ENCODE peak calls at places on chromosomes 7 and 10, in eight cellular contexts. Y, V, B, Z, R, U, N and D are unnamed samples. For H3K4me1, the result is how much of the 10 kb centered on the place peaks cover.

GRCh38 chr10:47346572-47347302 is 1.4 kb upstream of the RBP3 start:
- DNase-seq in Y (peak), V (no peak), B (no peak), Z (no peak), R (no peak), U (peak), N (no peak), D (peak)

GRCh38 chr7:91515961-91516360 is 251.7 kb downstream of the FZD1 start:
- DNase-seq in Y (no peak), V (no peak), B (no peak), Z (no peak), R (no peak), U (no peak), N (no peak), D (no peak)

GRCh38 chr10:102738692-102739121 is 5.0 kb upstream of the WBP1L start:
- DNase-seq in Y (no peak), V (no peak), B (no peak), Z (no peak), R (no peak), U (no peak), N (no peak), D (no peak)

GRCh38 chr10:31935678-31936077 is 7.0 kb upstream of the ARHGAP12 start:
- DNase-seq in Y (no peak), V (no peak), B (no peak), Z (no peak), R (no peak), U (no peak), N (no peak), D (no peak)

GRCh38 chr10:30529373-30529998 is 95.5 kb downstream of the MAP3K8 start:
- DNase-seq in Y (peak), V (no peak), B (peak), Z (peak), R (peak), U (peak), N (no peak), D (peak)

GRCh38 chr7:142250705-142251104 is 7.2 kb downstream of the PRSS58 start:
- DNase-seq in Y (no peak), V (no peak), B (no peak), Z (no peak), R (no peak), U (no peak), N (no peak), D (no peak)

GRCh38 chr7:64098-64521 is 128.3 kb upstream of the FAM20C start:
- DNase-seq in Y (peak), V (peak), B (peak), Z (peak), R (peak), U (peak), N (peak), D (peak)

GRCh38 chr7:2175091-2175490 is 57.7 kb downstream of the MAD1L1 start:
- DNase-seq in Y (no peak), V (no peak), B (no peak), Z (no peak), R (no peak), U (peak), N (peak), D (no peak)

GRCh38 chr7:55557666-55558188 is 14.6 kb downstream of the VOPP1 start:
- DNase-seq in Y (no peak), V (no peak), B (peak), Z (no peak), R (no peak), U (no peak), N (no peak), D (no peak)

GRCh38 chr7:125926621-125927020 is 997.0 kb upstream of the POT1 start:
- DNase-seq in Y (no peak), V (no peak), B (no peak), Z (no peak), R (no peak), U (no peak), N (no peak), D (no peak)

GRCh38 chr10:28970231-28970630 is 292.9 kb downstream of the BAMBI start:
- DNase-seq in Y (no peak), V (no peak), B (no peak), Z (no peak), R (no peak), U (no peak), N (no peak), D (no peak)

GRCh38 chr10:131320860-131321604 is 9.5 kb upstream of the TCERG1L start:
- DNase-seq in Y (no peak), V (no peak), B (no peak), Z (no peak), R (no peak), U (no peak), N (no peak), D (no peak)

GRCh38 chr7:155265960-155266359 is 31.7 kb upstream of the INSIG1 start:
- DNase-seq in Y (no peak), V (no peak), B (no peak), Z (no peak), R (no peak), U (no peak), N (no peak), D (no peak)

GRCh38 chr10:79018591-79019011 is 50.2 kb upstream of the ZMIZ1 start:
- DNase-seq in Y (peak), V (no peak), B (no peak), Z (no peak), R (peak), U (peak), N (no peak), D (peak)

GRCh38 chr7:1505731-1506550 is 1.8 kb upstream of the INTS1 start:
- DNase-seq in Y (peak), V (no peak), B (peak), Z (no peak), R (no peak), U (no peak), N (no peak), D (no peak)

GRCh38 chr7:104179178-104179577 is 28.6 kb downstream of the ORC5 start:
- DNase-seq in Y (no peak), V (no peak), B (peak), Z (no peak), R (no peak), U (no peak), N (no peak), D (no peak)

GRCh38 chr10:22436526-22436892 is 91.2 kb downstream of the SPAG6 start:
- DNase-seq in Y (peak), V (no peak), B (no peak), Z (no peak), R (no peak), U (no peak), N (peak), D (no peak)

GRCh38 chr10:1712314-1712713 is 25.0 kb downstream of the ADARB2 start:
- DNase-seq in Y (no peak), V (no peak), B (no peak), Z (no peak), R (no peak), U (no peak), N (no peak), D (no peak)

GRCh38 chr7:156140447-156140846 is 328.2 kb upstream of the SHH start:
- DNase-seq in Y (no peak), V (no peak), B (no peak), Z (no peak), R (no peak), U (no peak), N (no peak), D (no peak)

GRCh38 chr7:105141068-105141467 is 127.1 kb downstream of the KMT2E start:
- DNase-seq in Y (no peak), V (no peak), B (peak), Z (no peak), R (no peak), U (no peak), N (peak), D (no peak)

GRCh38 chr10:63713191-63714144 is 192.3 kb downstream of the REEP3 start:
- DNase-seq in Y (peak), V (no peak), B (no peak), Z (peak), R (no peak), U (peak), N (peak), D (no peak)

GRCh38 chr7:1559626-1560590 is 3.9 kb upstream of the TMEM184A start:
- DNase-seq in Y (peak), V (no peak), B (no peak), Z (no peak), R (no peak), U (peak), N (no peak), D (no peak)

GRCh38 chr7:159030490-159031134 is 114.1 kb downstream of the VIPR2 start:
- DNase-seq in Y (no peak), V (no peak), B (no peak), Z (peak), R (no peak), U (peak), N (peak), D (peak)

GRCh38 chr10:72086466-72087391 is 1.6 kb downstream of the SPOCK2 start:
- DNase-seq in Y (peak), V (no peak), B (peak), Z (peak), R (no peak), U (peak), N (peak), D (peak)

GRCh38 chr7:70776627-70777101 is 355.3 kb upstream of the GALNT17 start:
- DNase-seq in Y (no peak), V (no peak), B (no peak), Z (no peak), R (no peak), U (no peak), N (no peak), D (no peak)

GRCh38 chr10:74079914-74080590 is 70.6 kb downstream of the AP3M1 start:
- DNase-seq in Y (no peak), V (peak), B (no peak), Z (no peak), R (no peak), U (no peak), N (no peak), D (no peak)

GRCh38 chr10:98957801-98958200 is 277.9 kb downstream of the HPSE2 start:
- DNase-seq in Y (no peak), V (no peak), B (no peak), Z (no peak), R (no peak), U (no peak), N (no peak), D (no peak)

GRCh38 chr10:95818663-95819062 is 62.7 kb downstream of the ENTPD1 start:
- DNase-seq in Y (no peak), V (no peak), B (no peak), Z (no peak), R (no peak), U (no peak), N (no peak), D (no peak)

GRCh38 chr7:2730846-2731770 is 43.1 kb downstream of the AMZ1 start:
- DNase-seq in Y (peak), V (no peak), B (no peak), Z (no peak), R (no peak), U (peak), N (no peak), D (no peak)

GRCh38 chr10:76231258-76231934 is 800.0 kb downstream of the LRMDA start:
- DNase-seq in Y (no peak), V (no peak), B (no peak), Z (no peak), R (no peak), U (no peak), N (peak), D (no peak)

GRCh38 chr7:109616551-109617069 is 1046.9 kb downstream of the DNAJB9 start:
- DNase-seq in Y (no peak), V (no peak), B (no peak), Z (no peak), R (no peak), U (no peak), N (no peak), D (no peak)

GRCh38 chr10:84179059-84179710 is 5.6 kb downstream of the GPR15LG start:
- DNase-seq in Y (no peak), V (no peak), B (peak), Z (no peak), R (peak), U (no peak), N (no peak), D (no peak)

GRCh38 chr10:14659626-14660196 is 115.0 kb downstream of the FAM107B start:
- DNase-seq in Y (no peak), V (no peak), B (peak), Z (no peak), R (no peak), U (no peak), N (no peak), D (peak)

GRCh38 chr7:108147031-108147563 is 16.9 kb upstream of the LAMB4 start:
- DNase-seq in Y (no peak), V (no peak), B (no peak), Z (no peak), R (no peak), U (no peak), N (no peak), D (no peak)

GRCh38 chr7:836429-836828 is 4.2 kb downstream of the SUN1 start:
- DNase-seq in Y (peak), V (no peak), B (no peak), Z (no peak), R (no peak), U (no peak), N (peak), D (no peak)

DNA sequence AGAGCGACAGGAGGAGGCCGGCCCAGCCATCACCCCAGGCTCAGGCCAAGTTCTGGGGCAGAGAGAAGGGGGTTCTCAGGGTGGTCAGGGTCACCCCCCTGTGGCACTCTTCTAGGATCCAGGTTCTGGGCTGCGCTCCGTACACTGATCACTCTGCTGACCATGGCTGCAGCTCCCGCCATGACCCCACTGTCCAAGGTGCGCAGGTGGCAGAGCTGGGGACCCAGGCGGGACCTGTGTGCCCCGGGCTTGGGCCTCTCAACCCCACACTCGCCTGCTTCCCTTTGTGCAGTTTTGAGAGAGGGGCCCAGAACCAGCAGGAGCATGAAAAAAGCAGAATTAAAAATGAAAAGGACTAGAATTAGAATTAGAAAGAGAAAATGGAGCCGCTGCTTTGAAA is 227.1 kb downstream of the FANK1 start:
- DNase-seq in Y (no peak), V (no peak), B (no peak), Z (no peak), R (no peak), U (no peak), N (no peak), D (no peak)
- H3K4me3 ChIP-seq in Y (no peak), V (no peak), B (no peak), Z (no peak), R (no peak), U (no peak), N (no peak), D (no peak)

GRCh38 chr10:70776455-70777005 is 8.6 kb downstream of the TBATA start:
- DNase-seq in Y (peak), V (no peak), B (no peak), Z (no peak), R (no peak), U (no peak), N (no peak), D (no peak)
- H3K4me1 ChIP-seq in Y (under half), V (under half), B (under half), Z (under half), R (under half), U (under half), N (under half), D (under half)

DNA sequence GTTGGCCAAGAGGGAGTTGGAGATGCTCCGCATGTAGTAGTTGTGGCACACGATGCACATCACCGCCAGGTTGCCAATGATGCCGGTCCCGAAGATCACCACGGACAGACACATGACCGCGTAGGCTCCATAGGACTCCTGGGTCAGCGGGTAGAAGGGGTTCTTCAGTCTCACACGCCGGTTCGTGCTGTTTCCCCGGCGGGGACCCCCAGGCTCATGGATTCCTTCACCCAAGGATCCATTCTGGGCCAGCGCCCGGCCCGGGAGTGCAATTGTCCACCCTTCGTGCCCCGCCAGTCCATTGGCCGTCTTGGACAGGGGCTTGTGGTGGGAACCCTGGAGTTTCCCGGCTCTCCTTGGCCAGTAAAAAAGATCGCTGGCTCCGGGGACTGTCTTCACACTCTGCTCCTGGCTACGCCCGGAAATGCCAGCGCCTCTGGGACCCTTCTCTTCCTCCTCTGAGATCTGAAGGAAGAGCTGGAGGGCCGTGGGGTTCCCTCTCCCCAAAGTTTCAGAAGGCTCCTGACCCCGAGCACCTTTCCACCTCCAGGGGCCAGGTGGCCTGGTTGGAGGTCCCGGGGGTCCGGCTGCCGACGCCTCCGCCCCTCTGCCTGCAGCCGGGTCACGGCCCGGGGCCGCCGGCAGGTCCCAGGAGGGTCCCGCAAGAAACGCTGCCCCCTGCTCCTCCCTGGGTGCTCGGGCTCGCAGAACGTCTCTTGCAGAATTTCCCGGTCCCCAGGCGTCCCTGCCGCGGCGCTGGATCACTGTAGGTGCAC is 1.3 kb downstream of the GPR37 start:
- DNase-seq in Y (peak), V (no peak), B (no peak), Z (no peak), R (no peak), U (peak), N (peak), D (no peak)
- H3K4me3 ChIP-seq in Y (peak), V (peak), B (no peak), Z (peak), R (peak), U (peak), N (peak), D (peak)

DNA sequence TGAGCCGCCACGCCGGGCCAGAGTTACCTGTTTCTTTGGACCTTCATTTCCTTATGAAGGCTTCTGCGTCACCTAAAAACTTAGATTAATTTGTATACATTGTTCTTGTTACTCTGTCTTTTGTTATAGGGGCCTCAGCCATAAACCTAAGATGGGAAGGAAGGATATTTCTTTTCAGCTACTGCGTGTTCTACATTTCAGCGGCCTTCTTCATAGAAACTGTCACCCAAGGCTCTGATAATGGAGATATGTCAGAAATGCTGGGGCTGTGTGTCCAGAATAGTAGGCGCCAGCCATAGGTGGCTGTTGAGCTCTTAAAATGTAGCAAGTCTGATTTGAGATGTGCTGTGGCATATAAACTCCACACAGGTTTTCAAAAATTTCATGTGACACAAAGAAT is 52.9 kb downstream of the HK1 start:
- DNase-seq in Y (peak), V (no peak), B (no peak), Z (no peak), R (no peak), U (no peak), N (no peak), D (no peak)
- H3K4me1 ChIP-seq in Y (under half), V (under half), B (under half), Z (half or more), R (under half), U (half or more), N (half or more), D (half or more)

GRCh38 chr10:132783165-132783736 is 2.7 kb downstream of the NKX6-2 start:
- DNase-seq in Y (no peak), V (no peak), B (no peak), Z (no peak), R (no peak), U (no peak), N (no peak), D (no peak)
- H3K4me3 ChIP-seq in Y (no peak), V (no peak), B (no peak), Z (no peak), R (no peak), U (no peak), N (no peak), D (no peak)

GRCh38 chr7:27164381-27165088 is 802 bp downstream of the HOXA9 start:
- DNase-seq in Y (peak), V (no peak), B (no peak), Z (peak), R (peak), U (peak), N (no peak), D (peak)
- H3K4me1 ChIP-seq in Y (under half), V (under half), B (under half), Z (under half), R (under half), U (under half), N (under half), D (under half)

GRCh38 chr7:16916733-16917132 is 35.0 kb upstream of the AGR3 start:
- DNase-seq in Y (no peak), V (no peak), B (no peak), Z (no peak), R (no peak), U (no peak), N (no peak), D (no peak)
- H3K4me3 ChIP-seq in Y (no peak), V (no peak), B (no peak), Z (no peak), R (no peak), U (no peak), N (no peak), D (no peak)

GRCh38 chr7:50216626-50217025 is 87.9 kb upstream of the IKZF1 start:
- DNase-seq in Y (no peak), V (no peak), B (no peak), Z (no peak), R (no peak), U (no peak), N (no peak), D (no peak)

GRCh38 chr7:50217961-50218360 is 86.6 kb upstream of the IKZF1 start:
- DNase-seq in Y (no peak), V (no peak), B (no peak), Z (no peak), R (no peak), U (no peak), N (peak), D (no peak)

GRCh38 chr7:50214771-50215170 is 89.7 kb upstream of the IKZF1 start:
- DNase-seq in Y (no peak), V (no peak), B (no peak), Z (no peak), R (no peak), U (no peak), N (no peak), D (no peak)

GRCh38 chr7:50221028-50221427 is 83.5 kb upstream of the IKZF1 start:
- DNase-seq in Y (no peak), V (no peak), B (no peak), Z (no peak), R (no peak), U (no peak), N (no peak), D (peak)

DNA sequence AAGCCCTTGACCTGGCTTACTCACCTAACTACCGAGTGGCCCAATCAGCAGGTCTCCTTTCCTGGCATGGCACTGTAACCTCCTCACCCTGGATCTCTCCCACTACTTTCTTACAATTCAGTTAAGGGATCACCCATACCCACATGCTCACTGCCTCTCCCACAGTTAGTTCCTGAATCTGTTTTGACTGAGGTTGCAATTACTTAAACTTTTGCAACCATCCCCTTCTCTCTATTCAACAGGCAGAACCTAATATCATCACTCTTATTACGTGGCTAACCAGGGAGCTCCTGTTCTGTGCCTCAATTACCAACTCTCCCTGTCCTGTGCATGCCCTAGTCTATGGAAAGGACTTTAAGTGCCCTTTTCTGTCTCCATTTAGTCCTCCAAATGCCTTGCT is 84.2 kb upstream of the IKZF1 start:
- DNase-seq in Y (no peak), V (no peak), B (no peak), Z (no peak), R (no peak), U (no peak), N (no peak), D (no peak)
- H3K4me1 ChIP-seq in Y (under half), V (under half), B (under half), Z (under half), R (under half), U (under half), N (under half), D (under half)